ENCODE peak calls at places on chromosome 3, in seven cellular contexts. L is hepatocyte, E is tibial artery, Q is Panc1, N is fibroblast of mammary gland, A is B cell, M is heart right ventricle. R is an unnamed sample.
A peak's percentile ranks its signal among the peaks of the same experiment; 100 is the strongest.

GRCh38 chr3:195001961-195002861 is 268.7 kb downstream of the XXYLT1 start:
- DNase-seq in L (peak; percentile 77), Q (peak; percentile 39), A (peak; percentile 69), M (peak; percentile 72), N (peak; percentile 35), E (no peak), R (peak; percentile 73)

GRCh38 chr3:71710906-71711494 is 14.2 kb downstream of the EIF4E3 start:
- DNase-seq in Q (peak; percentile 27), A (peak; percentile 47), L (peak; percentile 64), N (peak; percentile 71), E (no peak), M (no peak), R (peak; percentile 68)

GRCh38 chr3:65919841-65920240 is 118.9 kb downstream of the MAGI1 start:
- DNase-seq in M (no peak), Q (no peak), A (no peak), L (no peak), E (no peak), N (peak; percentile 60), R (no peak)

GRCh38 chr3:50237133-50237651 is 1.2 kb downstream of the GNAI2 start:
- DNase-seq in E (no peak), N (peak; percentile 52), A (peak; percentile 58), Q (no peak), M (peak; percentile 50), L (peak; percentile 58), R (no peak)

GRCh38 chr3:100982710-100983109 is 10.5 kb downstream of the ABI3BP start:
- DNase-seq in E (peak; percentile 62), Q (no peak), N (peak; percentile 71), A (no peak), M (peak; percentile 48), L (no peak), R (no peak)

GRCh38 chr3:63984391-63984790 is 38.9 kb downstream of the PSMD6 start:
- DNase-seq in E (no peak), M (no peak), Q (no peak), N (no peak), A (no peak), L (no peak), R (no peak)

GRCh38 chr3:43104786-43105185 is 1.1 kb downstream of the POMGNT2 start:
- DNase-seq in E (no peak), L (no peak), N (no peak), M (no peak), A (no peak), Q (no peak), R (no peak)

GRCh38 chr3:44827196-44827595 is 34.5 kb upstream of the TMEM42 start:
- DNase-seq in L (no peak), Q (no peak), E (no peak), M (no peak), A (no peak), N (no peak), R (no peak)

GRCh38 chr3:81743096-81744025 is 18.1 kb downstream of the GBE1 start:
- DNase-seq in Q (peak; percentile 85), E (peak; percentile 59), L (peak; percentile 21), M (no peak), N (peak; percentile 99), A (no peak), R (no peak)

GRCh38 chr3:20215636-20216035 is 29.6 kb upstream of the SGO1 start:
- DNase-seq in L (no peak), Q (no peak), A (no peak), E (no peak), N (no peak), M (no peak), R (no peak)

GRCh38 chr3:96619475-96619874 is 194.9 kb upstream of the EPHA6 start:
- DNase-seq in E (no peak), L (no peak), M (no peak), N (no peak), A (no peak), Q (no peak), R (no peak)

GRCh38 chr3:14548321-14548729 is 8.2 kb upstream of the GRIP2 start:
- DNase-seq in Q (no peak), A (no peak), M (peak; percentile 64), E (peak; percentile 60), L (peak; percentile 78), N (peak; percentile 56), R (peak; percentile 63)

GRCh38 chr3:23701711-23702110 is 104.0 kb upstream of the UBE2E1 start:
- DNase-seq in N (no peak), L (no peak), Q (no peak), E (no peak), M (no peak), A (no peak), R (no peak)

GRCh38 chr3:138936763-138937689 is 9.9 kb downstream of the FOXL2 start:
- DNase-seq in N (no peak), Q (no peak), A (no peak), E (no peak), M (no peak), L (no peak), R (no peak)

GRCh38 chr3:71247948-71248315 is 335.6 kb downstream of the FOXP1 start:
- DNase-seq in M (no peak), E (no peak), L (no peak), A (no peak), Q (no peak), N (no peak), R (no peak)

GRCh38 chr3:149702691-149703426 is 45.0 kb upstream of the WWTR1 start:
- DNase-seq in M (no peak), A (no peak), L (no peak), Q (no peak), E (no peak), N (peak; percentile 100), R (no peak)

GRCh38 chr3:128935922-128936321 is 56.5 kb downstream of the ACAD9 start:
- DNase-seq in A (no peak), Q (no peak), M (no peak), E (no peak), N (no peak), L (no peak), R (no peak)

GRCh38 chr3:32419766-32420137 is 28.1 kb downstream of the CMTM7 start:
- DNase-seq in M (no peak), Q (no peak), A (no peak), L (no peak), E (no peak), N (no peak), R (no peak)
- TF ChIP-seq CTCF in M (no peak), Q (no peak), A (no peak), L (no peak), E (no peak), N (no peak), R (no peak)

DNA sequence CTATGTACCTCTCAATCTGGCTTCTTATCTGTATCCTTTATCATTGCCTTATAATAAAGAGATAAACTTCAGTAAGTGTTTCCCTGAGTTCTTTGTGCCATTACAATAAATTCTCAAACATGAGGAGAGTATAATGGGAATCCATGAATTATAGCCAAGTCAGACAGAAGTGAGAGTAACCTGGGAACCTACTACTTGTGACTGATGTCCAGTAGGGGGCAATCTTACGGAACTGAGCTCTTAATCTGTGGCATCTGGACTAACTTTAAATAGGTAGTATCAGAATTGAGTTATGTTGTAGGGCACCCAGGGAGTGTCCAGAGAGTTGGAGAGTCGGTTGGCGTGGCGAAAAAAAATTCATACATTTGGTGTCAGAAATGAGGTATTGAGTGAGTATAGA is 542.6 kb downstream of the ZBBX start:
- DNase-seq in Q (no peak), M (no peak), L (peak; percentile 26), E (no peak), A (no peak), N (peak; percentile 8), R (no peak)
- TF ChIP-seq CTCF in Q (peak; percentile 44), M (no peak), L (peak; percentile 35), E (peak; percentile 16), A (no peak), N (peak; percentile 17), R (peak; percentile 35)

GRCh38 chr3:34012102-34012461 is 213.7 kb downstream of the PDCD6IP start:
- DNase-seq in N (peak; percentile 99), Q (peak; percentile 78), A (no peak), E (no peak), L (peak; percentile 82), M (no peak), R (no peak)

GRCh38 chr3:34008836-34009479 is 210.5 kb downstream of the PDCD6IP start:
- DNase-seq in Q (no peak), E (no peak), A (no peak), L (no peak), M (no peak), N (no peak), R (no peak)

GRCh38 chr3:34013818-34014576 is 215.6 kb downstream of the PDCD6IP start:
- DNase-seq in N (no peak), E (no peak), A (no peak), M (no peak), L (no peak), Q (no peak), R (no peak)

GRCh38 chr3:34009480-34009844 is 211.0 kb downstream of the PDCD6IP start:
- DNase-seq in Q (no peak), L (peak; percentile 15), N (no peak), E (no peak), M (no peak), A (no peak), R (no peak)

GRCh38 chr3:34011171-34012101 is 213.0 kb downstream of the PDCD6IP start:
- DNase-seq in M (no peak), E (no peak), L (no peak), A (no peak), N (peak; percentile 63), Q (peak; percentile 8), R (no peak)
- TF ChIP-seq CTCF in M (no peak), E (no peak), L (peak; percentile 5), A (no peak), N (peak; percentile 34), Q (peak; percentile 51), R (peak; percentile 5)

GRCh38 chr3:188349963-188350332 is 196.0 kb downstream of the LPP start:
- DNase-seq in Q (no peak), A (no peak), E (no peak), L (no peak), M (no peak), N (no peak), R (no peak)

GRCh38 chr3:188348445-188349244 is 194.7 kb downstream of the LPP start:
- DNase-seq in Q (no peak), A (no peak), L (peak; percentile 84), M (peak; percentile 74), N (peak; percentile 94), E (peak; percentile 78), R (no peak)

GRCh38 chr3:188351648-188352047 is 197.7 kb downstream of the LPP start:
- DNase-seq in M (no peak), Q (no peak), A (no peak), L (no peak), N (no peak), E (no peak), R (no peak)

GRCh38 chr3:188350956-188351355 is 197.0 kb downstream of the LPP start:
- DNase-seq in N (no peak), M (no peak), E (no peak), Q (no peak), L (no peak), A (no peak), R (no peak)

DNA sequence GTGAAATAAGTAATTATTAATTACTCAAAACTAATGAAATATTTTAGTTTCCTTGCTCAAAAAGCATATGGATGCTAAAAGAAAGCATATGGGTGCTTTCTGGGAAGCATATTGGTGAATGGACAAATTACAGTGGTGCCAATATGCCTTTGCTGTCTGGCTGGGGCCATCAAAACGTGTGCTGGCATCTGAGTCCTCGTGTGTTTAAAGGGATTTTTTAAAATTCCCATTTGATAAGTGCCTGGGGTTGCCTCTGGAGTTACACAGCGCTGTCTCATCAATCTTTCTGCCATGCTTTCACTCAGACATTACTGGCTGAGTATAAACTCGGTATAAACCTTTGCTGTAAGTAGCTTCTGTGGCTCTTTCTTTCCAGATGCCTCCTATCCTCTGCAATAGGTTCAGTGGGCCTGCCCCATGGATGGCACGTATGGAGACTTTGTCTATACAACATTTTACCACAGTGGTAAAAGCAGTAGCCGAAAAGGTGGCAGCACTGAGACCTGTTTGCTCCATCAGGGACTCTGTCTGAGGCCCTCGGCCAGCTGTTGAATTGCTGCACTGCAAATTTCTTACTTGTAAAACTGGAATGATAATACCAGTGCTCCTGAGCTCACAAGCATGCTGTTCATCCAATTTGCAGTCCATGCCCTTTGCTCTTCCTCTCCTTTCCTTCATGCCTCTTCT is 195.5 kb downstream of the LPP start:
- DNase-seq in M (no peak), Q (no peak), E (no peak), L (no peak), A (no peak), N (peak; percentile 24), R (no peak)
- TF ChIP-seq CTCF in M (peak; percentile 31), Q (peak; percentile 22), E (no peak), L (peak; percentile 6), A (no peak), N (no peak), R (no peak)

R was measured in GM20000.